ENCODE peak calls at places on chromosomes 3 and 15, in four cellular contexts. I is K562, J is A549, B is HepG2. X is an unnamed sample.

GRCh38 chr3:24145981-24146822 is 201.1 kb downstream of the NR1D2 start:
- DNase-seq in I (no peak), J (peak; percentile 57), B (no peak), X (no peak)

GRCh38 chr3:175777495-175777894 is 918.4 kb downstream of the NAALADL2 start:
- DNase-seq in I (no peak), J (no peak), B (peak; percentile 0), X (no peak)

GRCh38 chr3:141860766-141861513 is 15.5 kb upstream of the ATP1B3 start:
- DNase-seq in I (peak; percentile 47), J (no peak), B (no peak), X (no peak)

GRCh38 chr3:188387921-188388320 is 234.0 kb downstream of the LPP start:
- DNase-seq in I (no peak), J (no peak), B (no peak), X (no peak)

GRCh38 chr3:177928156-177928555 is 608.1 kb upstream of the KCNMB2 start:
- DNase-seq in I (no peak), J (peak; percentile 60), B (no peak), X (no peak)

GRCh38 chr15:61946778-61947177 is 113.5 kb downstream of the VPS13C start:
- DNase-seq in I (no peak), J (no peak), B (no peak), X (no peak)

GRCh38 chr3:132448211-132448961 is 31.1 kb downstream of the DNAJC13 start:
- DNase-seq in I (no peak), J (no peak), B (no peak), X (no peak)

GRCh38 chr15:57329582-57330367 is 46.5 kb upstream of the CGNL1 start:
- DNase-seq in I (peak; percentile 54), J (no peak), B (no peak), X (peak; percentile 86)

GRCh38 chr15:25385986-25386385 is 52.8 kb downstream of the UBE3A start:
- DNase-seq in I (no peak), J (no peak), B (peak; percentile 5), X (no peak)

GRCh38 chr15:100247228-100248225 is 94.2 kb downstream of the ADAMTS17 start:
- DNase-seq in I (no peak), J (no peak), B (no peak), X (no peak)

GRCh38 chr15:92051726-92052125 is 198.2 kb downstream of the SLCO3A1 start:
- DNase-seq in I (no peak), J (no peak), B (no peak), X (no peak)

GRCh38 chr3:43512749-43513404 is 108.9 kb downstream of the ANO10 start:
- DNase-seq in I (no peak), J (peak; percentile 7), B (no peak), X (no peak)

GRCh38 chr3:177554900-177555759 is 357.8 kb upstream of the TBL1XR1 start:
- DNase-seq in I (no peak), J (no peak), B (no peak), X (no peak)

GRCh38 chr3:62622553-62623174 is 249.3 kb upstream of the FEZF2 start:
- DNase-seq in I (peak; percentile 51), J (peak; percentile 34), B (peak; percentile 48), X (peak; percentile 46)

GRCh38 chr3:146390967-146391366 is 78.4 kb downstream of the PLSCR2 start:
- DNase-seq in I (no peak), J (peak; percentile 21), B (no peak), X (no peak)

GRCh38 chr3:126354776-126355175 is 2.4 kb downstream of the KLF15 start:
- DNase-seq in I (no peak), J (no peak), B (no peak), X (no peak)

GRCh38 chr15:25245801-25246622 is 192.8 kb downstream of the UBE3A start:
- DNase-seq in I (no peak), J (no peak), B (no peak), X (no peak)

GRCh38 chr3:123632161-123632655 is 47.4 kb upstream of the HACD2 start:
- DNase-seq in I (no peak), J (peak; percentile 30), B (no peak), X (no peak)

GRCh38 chr3:71313844-71314243 is 269.7 kb downstream of the FOXP1 start:
- DNase-seq in I (no peak), J (no peak), B (no peak), X (no peak)

GRCh38 chr3:157669403-157669802 is 166.2 kb upstream of the VEPH1 start:
- DNase-seq in I (no peak), J (no peak), B (no peak), X (no peak)

GRCh38 chr3:11084098-11084497 is 70.2 kb upstream of the HRH1 start:
- DNase-seq in I (no peak), J (no peak), B (no peak), X (no peak)

GRCh38 chr3:194255252-194256039 is 95.7 kb downstream of the CPN2 start:
- DNase-seq in I (peak; percentile 98), J (no peak), B (peak; percentile 71), X (peak; percentile 100)

GRCh38 chr3:171846594-171846993 is 3.4 kb downstream of the TMEM212 start:
- DNase-seq in I (no peak), J (no peak), B (no peak), X (peak; percentile 23)

GRCh38 chr3:33884204-33884561 is 85.8 kb downstream of the PDCD6IP start:
- DNase-seq in I (peak; percentile 93), J (peak; percentile 57), B (peak; percentile 26), X (no peak)

GRCh38 chr3:128584412-128585020 is 66.1 kb downstream of the RPN1 start:
- DNase-seq in I (peak; percentile 66), J (peak; percentile 74), B (peak; percentile 59), X (peak; percentile 92)

GRCh38 chr15:85582719-85583089 is 202.3 kb downstream of the AKAP13 start:
- DNase-seq in I (peak; percentile 53), J (no peak), B (no peak), X (no peak)

GRCh38 chr15:44712108-44713005 is 1.0 kb downstream of the B2M start:
- DNase-seq in I (peak; percentile 85), J (peak; percentile 71), B (peak; percentile 43), X (peak; percentile 86)

GRCh38 chr3:45309876-45310275 is 78.5 kb upstream of the LARS2 start:
- DNase-seq in I (no peak), J (no peak), B (no peak), X (no peak)

GRCh38 chr3:156483426-156483825 is 71.5 kb downstream of the SSR3 start:
- DNase-seq in I (peak; percentile 51), J (no peak), B (no peak), X (peak; percentile 13)

GRCh38 chr15:62676891-62677290 is 365.7 kb upstream of the TPM1 start:
- DNase-seq in I (no peak), J (no peak), B (no peak), X (no peak)

GRCh38 chr15:88904808-88905327 is 8.3 kb downstream of the MFGE8 start:
- DNase-seq in I (peak; percentile 91), J (peak; percentile 82), B (peak; percentile 79), X (peak; percentile 76)

GRCh38 chr3:44883999-44884431 is 9.6 kb downstream of the TGM4 start:
- DNase-seq in I (no peak), J (peak; percentile 72), B (no peak), X (peak; percentile 72)

DNA sequence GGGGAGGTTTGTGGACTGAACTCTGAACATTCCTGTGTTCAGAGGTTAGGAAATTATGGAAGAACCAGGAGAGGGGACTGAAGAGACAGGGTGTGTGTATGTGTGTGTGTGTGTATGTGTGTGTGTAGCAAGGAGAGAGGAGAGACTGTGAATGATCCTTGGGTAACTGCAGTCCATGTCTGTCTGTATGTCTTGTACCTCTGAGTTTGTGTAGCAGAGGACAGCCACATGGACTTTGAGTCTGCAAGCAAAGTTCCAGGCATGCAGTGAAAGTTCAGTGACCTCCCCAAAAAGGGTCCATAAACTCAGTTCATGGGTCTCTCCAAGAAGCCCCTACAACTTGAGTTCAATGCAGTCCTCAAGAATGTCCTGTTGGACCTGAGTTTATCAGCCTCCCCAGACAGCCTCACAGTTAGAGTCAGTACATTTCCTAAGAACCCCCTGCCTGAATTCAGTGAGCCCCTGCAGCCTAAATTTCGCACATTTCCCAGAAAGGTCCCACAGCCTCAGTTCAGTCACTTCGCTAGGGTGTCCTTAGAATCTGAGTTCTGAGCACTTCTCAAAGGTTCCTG is 28.3 kb upstream of the HERC1 start:
- DNase-seq in I (no peak), J (no peak), B (no peak), X (no peak)
- TF ChIP-seq MAX in I (no peak), J (no peak), B (no peak), X (no peak)

GRCh38 chr15:58852347-58852746 is 81.1 kb downstream of the SLTM start:
- DNase-seq in I (peak; percentile 18), J (peak; percentile 48), B (peak; percentile 42), X (no peak)

GRCh38 chr15:58854598-58854997 is 78.9 kb downstream of the SLTM start:
- DNase-seq in I (no peak), J (no peak), B (no peak), X (no peak)

DNA sequence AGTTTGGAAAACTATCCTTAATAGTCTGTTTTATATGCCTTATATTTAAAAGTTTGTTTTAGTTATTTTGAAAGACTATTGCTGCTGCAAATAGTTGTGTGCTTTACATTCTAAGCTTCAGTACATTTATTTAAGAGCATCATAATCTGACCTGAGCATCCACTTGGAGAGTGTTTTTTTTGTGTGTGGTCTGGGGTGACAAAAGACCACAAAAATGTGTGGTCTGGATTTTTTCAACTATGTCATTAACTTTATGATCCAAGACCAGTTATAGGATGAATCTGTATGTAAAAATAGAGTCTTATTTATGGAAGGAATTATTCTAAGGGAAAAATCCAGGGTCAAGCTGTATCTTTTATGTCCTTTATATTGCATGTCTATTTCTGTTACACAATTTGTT is 77.4 kb downstream of the SLTM start:
- DNase-seq in I (no peak), J (no peak), B (no peak), X (no peak)
- TF ChIP-seq MYC in I (no peak), J (no peak), B (no peak), X (no peak)

GRCh38 chr15:58933311-58934113 is at the start of gene SLTM:
- DNase-seq in I (peak; percentile 96), J (peak; percentile 98), B (peak; percentile 87), X (peak; percentile 97)
- TF ChIP-seq POLR2A in I (peak; percentile 96), J (peak; percentile 97), B (peak; percentile 92), X (peak; percentile 93)

DNA sequence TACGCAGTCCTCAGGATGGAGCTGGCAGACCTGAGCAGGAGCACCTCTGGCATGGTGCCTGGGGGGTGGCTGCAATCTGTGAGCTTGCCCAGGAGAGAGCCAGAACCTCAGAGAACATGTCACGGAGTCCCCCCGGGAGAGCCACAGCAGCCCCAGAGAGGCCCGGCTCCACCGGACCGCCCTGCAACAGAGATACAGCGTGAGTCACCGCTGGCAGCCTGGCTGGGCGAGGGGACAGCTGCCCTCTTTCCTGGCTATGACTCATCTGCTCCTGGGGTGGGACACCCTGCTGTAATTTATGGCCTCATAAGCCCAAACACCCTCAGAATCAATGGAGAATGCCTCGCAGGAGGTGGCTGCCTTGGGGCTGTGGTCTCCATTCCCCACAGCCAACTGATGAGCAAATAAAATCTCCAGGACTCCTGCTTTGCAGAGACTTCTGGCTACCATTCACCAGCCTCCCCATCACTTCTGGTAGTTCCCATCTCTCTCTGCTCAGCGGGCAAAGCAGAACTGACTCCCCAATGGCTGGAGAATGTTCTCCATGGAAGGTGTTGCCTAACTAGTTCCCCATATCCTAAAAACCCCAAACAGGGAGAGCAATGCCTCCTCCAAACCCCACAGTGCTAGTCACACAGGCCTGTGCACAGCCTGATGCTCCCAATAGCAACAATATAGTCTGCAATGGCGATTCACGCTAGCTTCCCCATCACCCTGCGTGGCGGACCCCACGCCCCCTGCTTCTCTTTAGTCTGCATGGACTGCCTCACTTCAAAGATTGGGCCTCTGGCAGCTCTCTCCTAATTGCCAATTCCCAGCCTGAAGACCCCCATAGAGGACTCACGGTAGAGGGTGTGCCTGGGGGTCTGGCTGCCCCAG is 21.6 kb downstream of the ACSBG1 start:
- DNase-seq in I (peak; percentile 78), J (peak; percentile 66), B (peak; percentile 23), X (peak; percentile 96)
- TF ChIP-seq MAX in I (no peak), J (no peak), B (no peak), X (peak; percentile 32)

GRCh38 chr3:190088890-190089289 is 31.8 kb downstream of the P3H2 start:
- DNase-seq in I (peak; percentile 3), J (no peak), B (no peak), X (no peak)
- TF ChIP-seq MYC in I (no peak), J (no peak), B (no peak), X (no peak)

GRCh38 chr15:43105778-43106485 is at the start of gene UBR1:
- DNase-seq in I (peak; percentile 96), J (peak; percentile 91), B (peak; percentile 82), X (peak; percentile 94)
- TF ChIP-seq POLR2A in I (peak; percentile 92), J (peak; percentile 40), B (peak; percentile 81), X (peak; percentile 89)